ENCODE peak calls at places on chromosomes 16 and 17, in four cellular contexts. J, P, B and N are unnamed samples.

GRCh38 chr17:59361386-59361785 is 29.9 kb downstream of the YPEL2 start:
- DNase-seq in J (no peak), P (no peak), B (peak; percentile 96), N (no peak)

GRCh38 chr16:77780378-77780837 is 8.0 kb upstream of the VAT1L start:
- DNase-seq in J (no peak), P (peak; percentile 78), B (peak; percentile 80), N (peak; percentile 83)

GRCh38 chr17:17491031-17491471 is 5.1 kb downstream of the RASD1 start:
- DNase-seq in J (no peak), P (no peak), B (no peak), N (no peak)

GRCh38 chr16:46875243-46875642 is 8.9 kb upstream of the GPT2 start:
- DNase-seq in J (no peak), P (no peak), B (no peak), N (no peak)

GRCh38 chr17:76793775-76794174 is 55.9 kb downstream of the MFSD11 start:
- DNase-seq in J (no peak), P (no peak), B (peak; percentile 52), N (no peak)

GRCh38 chr17:5788266-5788900 is 204.1 kb upstream of the NLRP1 start:
- DNase-seq in J (no peak), P (peak; percentile 53), B (peak; percentile 74), N (peak; percentile 87)

GRCh38 chr17:42971589-42971988 is 7.3 kb upstream of the AARSD1 start:
- DNase-seq in J (no peak), P (no peak), B (no peak), N (no peak)

GRCh38 chr17:16482253-16482652 is 9.7 kb downstream of the LRRC75A start:
- DNase-seq in J (no peak), P (no peak), B (no peak), N (peak; percentile 59)

GRCh38 chr16:88815901-88816589 is 4.3 kb upstream of the APRT start:
- DNase-seq in J (no peak), P (peak; percentile 0), B (no peak), N (no peak)

GRCh38 chr16:84518804-84519341 is 14.4 kb upstream of the MEAK7 start:
- DNase-seq in J (no peak), P (no peak), B (no peak), N (no peak)

GRCh38 chr17:9768381-9768934 is 22.9 kb downstream of the DHRS7C start:
- DNase-seq in J (peak; percentile 9), P (peak; percentile 67), B (peak; percentile 31), N (peak; percentile 73)

GRCh38 chr17:16048797-16049449 is 49.3 kb downstream of the TTC19 start:
- DNase-seq in J (no peak), P (no peak), B (no peak), N (no peak)

GRCh38 chr16:1656808-1657617 is 21.1 kb upstream of the JPT2 start:
- DNase-seq in J (no peak), P (no peak), B (no peak), N (peak; percentile 72)

GRCh38 chr16:53502331-53503269 is at the start of gene AKTIP:
- DNase-seq in J (no peak), P (no peak), B (peak; percentile 41), N (peak; percentile 85)

GRCh38 chr17:44672479-44673093 is 16.3 kb downstream of the MEIOC start:
- DNase-seq in J (no peak), P (peak; percentile 11), B (peak; percentile 39), N (peak; percentile 84)

GRCh38 chr17:79171152-79171551 is 96.5 kb downstream of the ENGASE start:
- DNase-seq in J (no peak), P (no peak), B (no peak), N (no peak)

GRCh38 chr16:11175850-11176341 is 80.1 kb downstream of the SOCS1 start:
- DNase-seq in J (no peak), P (no peak), B (no peak), N (peak; percentile 62)

GRCh38 chr17:39772987-39773664 is 35.4 kb downstream of the GRB7 start:
- DNase-seq in J (no peak), P (no peak), B (no peak), N (no peak)

GRCh38 chr16:57640612-57641011 is 12.2 kb downstream of the ADGRG1 start:
- DNase-seq in J (no peak), P (no peak), B (no peak), N (no peak)

GRCh38 chr17:59349178-59349577 is 17.7 kb downstream of the YPEL2 start:
- DNase-seq in J (no peak), P (no peak), B (no peak), N (no peak)

GRCh38 chr16:13093676-13094075 is 192.3 kb downstream of the SHISA9 start:
- DNase-seq in J (no peak), P (no peak), B (no peak), N (no peak)

GRCh38 chr17:13626703-13627102 is 25.0 kb upstream of the HS3ST3A1 start:
- DNase-seq in J (no peak), P (no peak), B (peak; percentile 78), N (peak; percentile 79)

GRCh38 chr16:71723537-71724319 is 773 bp downstream of the PHLPP2 start:
- DNase-seq in J (peak; percentile 66), P (peak; percentile 60), B (peak; percentile 70), N (peak; percentile 97)

GRCh38 chr17:81223758-81224122 is 975 bp upstream of the CEP131 start:
- DNase-seq in J (no peak), P (no peak), B (no peak), N (peak; percentile 69)

GRCh38 chr16:87741700-87742415 is 23.9 kb downstream of the KLHDC4 start:
- DNase-seq in J (no peak), P (no peak), B (no peak), N (peak; percentile 45)

GRCh38 chr17:45413498-45413923 is 19.2 kb downstream of the ARHGAP27 start:
- DNase-seq in J (no peak), P (no peak), B (no peak), N (peak; percentile 47)

GRCh38 chr16:78183886-78184553 is 84.6 kb downstream of the WWOX start:
- DNase-seq in J (no peak), P (no peak), B (no peak), N (no peak)

GRCh38 chr17:39781028-39781800 is 43.5 kb downstream of the GRB7 start:
- DNase-seq in J (no peak), P (no peak), B (peak; percentile 3), N (no peak)

GRCh38 chr17:43324205-43324893 is 74.4 kb upstream of the ARL4D start:
- DNase-seq in J (no peak), P (peak; percentile 54), B (no peak), N (no peak)